ENCODE peak calls at places on chromosomes 12 and 14, in eight cellular contexts. Z, Q, L, I, B, C, X and H are unnamed samples.

GRCh38 chr12:117328556-117329100 is 32.8 kb downstream of the NOS1 start:
- DNase-seq in Z (no peak), Q (no peak), L (no peak), I (no peak), B (no peak), C (no peak), X (no peak), H (no peak)

GRCh38 chr14:30641207-30641606 is 19.1 kb downstream of the SCFD1 start:
- DNase-seq in Z (no peak), Q (no peak), L (no peak), I (no peak), B (no peak), C (no peak), X (no peak), H (no peak)

GRCh38 chr14:99146991-99147740 is 124.8 kb downstream of the BCL11B start:
- DNase-seq in Z (no peak), Q (no peak), L (no peak), I (no peak), B (no peak), C (no peak), X (no peak), H (no peak)

GRCh38 chr12:8667280-8667679 is 4.7 kb upstream of the MFAP5 start:
- DNase-seq in Z (no peak), Q (no peak), L (no peak), I (no peak), B (no peak), C (no peak), X (no peak), H (no peak)

GRCh38 chr12:82651489-82651888 is 35.2 kb upstream of the TMTC2 start:
- DNase-seq in Z (no peak), Q (no peak), L (no peak), I (no peak), B (no peak), C (no peak), X (no peak), H (no peak)

GRCh38 chr14:105203057-105203494 is 22.0 kb upstream of the NUDT14 start:
- DNase-seq in Z (no peak), Q (peak; percentile 63), L (no peak), I (peak; percentile 46), B (peak; percentile 34), C (peak; percentile 88), X (peak; percentile 83), H (peak; percentile 69)

GRCh38 chr12:18332173-18332572 is 70.9 kb downstream of the PIK3C2G start:
- DNase-seq in Z (no peak), Q (no peak), L (no peak), I (no peak), B (no peak), C (no peak), X (no peak), H (no peak)

GRCh38 chr12:16269941-16270340 is 7.5 kb downstream of the SLC15A5 start:
- DNase-seq in Z (no peak), Q (no peak), L (no peak), I (no peak), B (no peak), C (no peak), X (no peak), H (no peak)

GRCh38 chr12:18261273-18261672 is at the start of gene PIK3C2G:
- DNase-seq in Z (no peak), Q (no peak), L (no peak), I (no peak), B (no peak), C (no peak), X (no peak), H (no peak)

GRCh38 chr14:90627478-90627877 is 188.8 kb downstream of the TTC7B start:
- DNase-seq in Z (no peak), Q (no peak), L (no peak), I (no peak), B (peak; percentile 73), C (peak; percentile 87), X (no peak), H (no peak)